ENCODE peak calls at places on chromosomes 16 and 17, in nine cellular contexts. A is PC-3, R is lower lobe of right lung, U is cardiac fibroblast, Q is tibial nerve, E is tibial artery, Z is HFF-Myc, N is choroid plexus epithelial cell, W is kidney epithelial cell. D is an unnamed sample.

GRCh38 chr17:80671823-80672105 is 127.1 kb downstream of the RPTOR start:
- DNase-seq in Z (no peak), W (no peak), Q (no peak), A (no peak), R (no peak), U (no peak), N (peak), E (no peak), D (no peak)

GRCh38 chr17:52721932-52722331 is 563.4 kb upstream of the CA10 start:
- DNase-seq in Z (no peak), E (no peak), Q (no peak), N (no peak), A (no peak), U (no peak), R (no peak), W (no peak), D (no peak)

GRCh38 chr17:15516150-15516549 is 47.1 kb downstream of the TVP23C start:
- DNase-seq in U (peak), N (peak), A (peak), Q (no peak), Z (no peak), E (no peak), W (no peak), R (no peak), D (no peak)

GRCh38 chr16:27985981-27986380 is 77.5 kb downstream of the GSG1L start:
- DNase-seq in Q (no peak), A (no peak), R (peak), U (no peak), E (no peak), Z (no peak), N (no peak), W (no peak), D (no peak)

GRCh38 chr17:10622610-10623485 is 34.3 kb downstream of the MYH3 start:
- DNase-seq in R (no peak), Z (no peak), A (no peak), N (no peak), U (no peak), Q (no peak), E (no peak), W (no peak), D (peak)

GRCh38 chr16:11198817-11199216 is 57.2 kb downstream of the SOCS1 start:
- DNase-seq in E (no peak), Q (no peak), U (no peak), W (no peak), R (no peak), A (peak), Z (no peak), N (no peak), D (no peak)

GRCh38 chr16:85936761-85937343 is 37.9 kb downstream of the IRF8 start:
- DNase-seq in Z (peak), R (no peak), W (no peak), Q (no peak), E (no peak), U (no peak), N (no peak), A (no peak), D (no peak)

GRCh38 chr16:10581507-10581906 is 1.1 kb upstream of the EMP2 start:
- DNase-seq in N (peak), W (no peak), E (no peak), R (no peak), U (peak), Z (no peak), A (no peak), Q (no peak), D (no peak)

GRCh38 chr16:51971184-51971583 is 575.8 kb downstream of the TOX3 start:
- DNase-seq in N (peak), E (no peak), W (no peak), Q (no peak), U (peak), Z (no peak), A (no peak), R (no peak), D (peak)

GRCh38 chr16:9713151-9713550 is 469.1 kb downstream of the GRIN2A start:
- DNase-seq in A (no peak), E (no peak), R (no peak), U (no peak), Q (no peak), N (no peak), Z (no peak), W (no peak), D (no peak)

GRCh38 chr17:75125984-75126383 is 5.6 kb downstream of the NT5C start:
- DNase-seq in Q (no peak), N (no peak), Z (no peak), R (no peak), E (no peak), U (no peak), W (no peak), A (no peak), D (peak)

GRCh38 chr16:886084-886543 is 84.7 kb downstream of the LMF1 start:
- DNase-seq in N (no peak), U (no peak), Q (no peak), A (no peak), R (peak), Z (no peak), W (no peak), E (no peak), D (peak)

GRCh38 chr17:59451706-59452105 is 113.7 kb upstream of the DHX40 start:
- DNase-seq in N (peak), Q (no peak), W (peak), U (no peak), Z (no peak), E (no peak), A (peak), R (no peak), D (peak)

GRCh38 chr17:80323982-80324381 is 63.3 kb downstream of the RNF213 start:
- DNase-seq in E (no peak), N (no peak), Q (no peak), U (no peak), R (no peak), Z (no peak), W (no peak), A (no peak), D (no peak)

GRCh38 chr16:68234188-68235104 is 1.5 kb downstream of the ESRP2 start:
- DNase-seq in R (peak), U (no peak), E (no peak), N (no peak), A (peak), Q (no peak), W (no peak), Z (peak), D (peak)

GRCh38 chr16:30903596-30903995 is 7.2 kb downstream of the CTF1 start:
- DNase-seq in A (no peak), Q (no peak), U (peak), Z (peak), N (peak), R (peak), W (no peak), E (no peak), D (peak)

GRCh38 chr17:65297384-65297783 is 160.2 kb downstream of the RGS9 start:
- DNase-seq in Q (no peak), N (peak), E (no peak), U (peak), W (no peak), Z (no peak), R (no peak), A (no peak), D (no peak)

GRCh38 chr17:63918305-63918704 is 334 bp downstream of the GH1 start:
- DNase-seq in Z (no peak), Q (no peak), U (peak), E (no peak), N (no peak), R (no peak), A (peak), W (no peak), D (peak)

GRCh38 chr17:62708587-62708986 is 81.1 kb downstream of the MRC2 start:
- DNase-seq in W (no peak), Q (no peak), U (no peak), A (no peak), Z (no peak), N (peak), R (no peak), E (no peak), D (no peak)

GRCh38 chr17:68310141-68310540 is 18.8 kb downstream of the ARSG start:
- DNase-seq in W (no peak), Z (no peak), U (no peak), R (no peak), N (peak), E (no peak), Q (no peak), A (peak), D (no peak)

GRCh38 chr17:48002208-48002919 is 31.5 kb downstream of the CDK5RAP3 start:
- DNase-seq in A (peak), E (no peak), U (peak), R (no peak), Z (peak), W (peak), Q (no peak), N (peak), D (peak)

GRCh38 chr17:4945176-4945943 is 3.0 kb downstream of the PFN1 start:
- DNase-seq in E (peak), Z (peak), A (peak), R (peak), N (peak), U (peak), Q (peak), W (no peak), D (peak)

GRCh38 chr16:79331064-79331463 is 269.5 kb downstream of the MAF start:
- DNase-seq in E (no peak), U (no peak), N (no peak), Z (no peak), W (no peak), Q (no peak), R (no peak), A (no peak), D (no peak)

GRCh38 chr17:68906638-68907037 is 48.6 kb downstream of the ABCA8 start:
- DNase-seq in Q (no peak), R (no peak), E (no peak), W (no peak), Z (no peak), N (peak), U (peak), A (peak), D (peak)

GRCh38 chr17:30188211-30188939 is 47.1 kb downstream of the SLC6A4 start:
- DNase-seq in A (no peak), Q (no peak), Z (no peak), W (peak), U (no peak), N (no peak), E (no peak), R (no peak), D (no peak)

GRCh38 chr16:63461248-63461841 is 1425.1 kb upstream of the CDH8 start:
- DNase-seq in R (no peak), Q (peak), W (peak), Z (peak), N (peak), U (peak), E (no peak), A (peak), D (peak)

GRCh38 chr16:4314532-4315184 is 1.2 kb upstream of the GLIS2 start:
- DNase-seq in N (peak), U (peak), Q (no peak), E (no peak), W (no peak), Z (no peak), A (peak), R (no peak), D (peak)

GRCh38 chr16:5582529-5582928 is 484.9 kb upstream of the EEF2KMT start:
- DNase-seq in N (no peak), U (no peak), E (no peak), Q (no peak), W (no peak), A (no peak), Z (no peak), R (no peak), D (no peak)

GRCh38 chr16:67537270-67537635 is 8.6 kb downstream of the RIPOR1 start:
- DNase-seq in Q (no peak), Z (no peak), A (no peak), E (peak), U (peak), W (no peak), N (peak), R (peak), D (peak)

GRCh38 chr16:85286970-85287814 is 174.9 kb upstream of the CIBAR2 start:
- DNase-seq in N (no peak), W (no peak), U (peak), E (peak), Q (no peak), Z (no peak), R (peak), A (no peak), D (no peak)

GRCh38 chr17:62778990-62779681 is 29.0 kb downstream of the MARCHF10 start:
- DNase-seq in A (peak), Q (no peak), R (peak), U (peak), Z (peak), E (no peak), W (peak), N (peak), D (no peak)

GRCh38 chr17:64262422-64263260 is at the start of gene TEX2:
- DNase-seq in R (peak), N (peak), U (no peak), E (peak), A (peak), Q (peak), W (no peak), Z (no peak), D (no peak)

GRCh38 chr16:14600164-14600563 is 29.9 kb downstream of the PARN start:
- DNase-seq in Z (no peak), Q (peak), N (peak), R (no peak), A (peak), W (no peak), E (no peak), U (peak), D (peak)

GRCh38 chr16:29996773-29997250 is 771 bp downstream of the INO80E start:
- DNase-seq in U (no peak), R (peak), E (no peak), W (no peak), Q (no peak), N (no peak), Z (no peak), A (no peak), D (no peak)

GRCh38 chr17:64972611-64973010 is 53.3 kb upstream of the LRRC37A3 start:
- DNase-seq in Q (no peak), E (no peak), A (no peak), R (no peak), N (no peak), W (no peak), U (no peak), Z (no peak), D (no peak)

GRCh38 chr17:79461041-79461440 is 149.8 kb downstream of the RBFOX3 start:
- DNase-seq in E (no peak), W (no peak), A (peak), R (no peak), N (peak), U (no peak), Q (no peak), Z (no peak), D (no peak)

DNA sequence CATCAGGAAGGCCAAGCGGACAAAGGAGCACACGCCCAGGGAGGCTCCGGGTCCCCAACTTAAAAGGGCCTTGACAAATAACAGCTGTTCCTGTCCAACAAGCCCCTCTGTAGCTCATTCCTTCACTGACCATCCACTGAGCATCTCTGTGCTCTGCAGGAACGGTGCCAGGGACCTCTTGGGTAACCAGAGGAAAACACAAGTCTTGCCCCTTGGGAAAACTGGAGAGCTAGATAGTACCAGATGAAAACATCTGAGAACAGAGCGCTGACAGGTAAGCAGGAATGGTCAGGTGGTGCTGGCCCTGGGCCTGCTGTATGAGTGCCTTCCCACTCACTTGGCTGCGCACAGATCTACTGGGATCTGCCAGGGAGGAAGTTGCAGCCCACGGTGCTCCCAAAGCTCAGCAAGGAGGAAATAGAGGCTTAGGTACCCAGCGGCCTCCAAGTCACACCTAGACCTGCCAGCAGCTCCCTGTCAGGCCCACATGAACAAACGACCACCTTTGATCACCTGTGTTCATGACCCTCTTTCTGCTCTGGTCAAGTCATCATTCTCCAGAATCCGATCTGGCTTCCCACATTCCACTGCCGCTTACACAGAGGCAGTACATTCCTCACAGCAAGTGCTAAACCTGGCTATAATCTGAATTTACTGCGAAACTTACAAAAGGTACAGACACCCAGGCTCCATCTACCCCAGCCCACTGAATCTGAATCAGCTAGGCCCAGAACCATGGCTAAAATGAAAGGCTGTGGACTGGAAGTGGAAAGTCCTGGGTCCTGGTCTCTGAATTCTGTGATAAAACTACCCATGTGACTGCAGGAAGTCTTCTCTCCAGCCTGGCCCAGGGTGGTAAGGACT is 12.4 kb downstream of the DCAKD start:
- DNase-seq in R (no peak), A (no peak), E (peak), W (no peak), U (peak), Z (no peak), N (peak), Q (peak), D (no peak)
- H3K4me3 ChIP-seq in R (no peak), A (no peak), E (no peak), W (no peak), U (no peak), Z (no peak), N (no peak), Q (no peak), D (no peak)

GRCh38 chr16:50267651-50268050 is 1.3 kb downstream of the ADCY7 start:
- DNase-seq in W (no peak), A (no peak), Z (no peak), U (no peak), R (peak), N (no peak), Q (no peak), E (no peak), D (peak)
- H3K4me3 ChIP-seq in W (no peak), A (no peak), Z (peak), U (no peak), R (peak), N (no peak), Q (peak), E (no peak), D (no peak)

GRCh38 chr17:42411905-42412679 is 11.0 kb downstream of the CAVIN1 start:
- DNase-seq in A (no peak), E (no peak), R (no peak), N (no peak), W (no peak), Z (no peak), Q (no peak), U (no peak), D (no peak)
- H3K4me3 ChIP-seq in A (no peak), E (peak), R (peak), N (no peak), W (no peak), Z (no peak), Q (peak), U (no peak), D (no peak)

DNA sequence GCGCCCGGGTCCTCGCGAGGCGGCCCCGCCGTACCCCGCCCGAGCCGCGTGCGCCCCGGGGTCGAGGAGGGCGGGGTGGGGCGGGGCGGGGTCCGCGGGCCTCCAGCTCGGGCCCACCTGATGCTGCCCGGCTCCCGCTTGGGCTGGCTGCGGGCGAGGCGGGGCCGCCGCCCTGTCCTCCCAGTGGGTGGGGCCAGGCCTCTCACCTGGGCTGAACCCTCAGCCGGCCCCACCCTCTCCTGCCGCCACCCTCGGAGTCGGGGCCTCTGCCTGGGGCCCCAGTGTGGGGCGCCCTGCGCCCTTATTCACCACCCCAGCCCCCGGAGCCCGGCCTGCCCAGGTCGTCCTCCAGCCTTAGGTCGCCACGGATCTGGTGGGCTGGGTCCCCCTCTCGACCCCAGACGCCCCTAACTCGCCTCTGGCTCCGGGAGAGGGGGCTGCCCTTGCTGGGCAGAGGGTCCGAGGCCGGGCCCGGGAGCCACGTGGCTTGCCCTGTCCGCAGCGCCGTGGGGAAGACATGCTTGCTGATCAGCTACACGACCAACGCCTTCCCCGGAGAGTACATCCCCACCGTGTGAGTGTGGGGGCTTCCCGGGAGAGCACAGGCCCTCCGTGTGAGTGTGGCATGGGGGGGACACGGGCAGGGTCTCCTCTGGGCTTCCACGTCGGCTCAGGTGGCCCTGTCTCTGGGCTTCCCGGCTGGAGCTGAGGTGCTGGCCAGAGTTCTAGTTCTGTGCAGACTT is 578 bp downstream of the RAC3 start:
- DNase-seq in W (no peak), R (no peak), N (no peak), E (no peak), A (peak), Q (no peak), Z (no peak), U (no peak), D (peak)
- H3K4me3 ChIP-seq in W (peak), R (peak), N (peak), E (peak), A (peak), Q (peak), Z (peak), U (peak), D (peak)

D was measured in H7.